ENCODE peak calls at places on chromosomes 16 and 17, in nine cellular contexts. Z is AG04450, S is GM12865, T is H9, A is nephron progenitor cell, C is left lung, Q is kidney, F is lower lobe of right lung, W is suprapubic skin. Y is an unnamed sample.
A peak's percentile ranks its signal among the peaks of the same experiment; 100 is the strongest.

GRCh38 chr17:61416540-61417363 is 17.1 kb downstream of the TBX2 start:
- DNase-seq in Z (no peak), S (peak; percentile 75), T (peak; percentile 98), A (peak; percentile 95), C (peak; percentile 88), Q (peak; percentile 96), F (peak; percentile 90), W (peak; percentile 94), Y (peak; percentile 77)

GRCh38 chr17:1201132-1201702 is 21.4 kb upstream of the ABR start:
- DNase-seq in Z (no peak), S (peak; percentile 80), T (no peak), A (no peak), C (no peak), Q (no peak), F (no peak), W (no peak), Y (no peak)

GRCh38 chr17:74369221-74369620 is 1.9 kb downstream of the GPR142 start:
- DNase-seq in Z (no peak), S (no peak), T (peak; percentile 82), A (peak; percentile 57), C (peak; percentile 62), Q (peak; percentile 83), F (peak; percentile 81), W (no peak), Y (peak; percentile 78)

GRCh38 chr16:50581830-50582229 is 33.6 kb downstream of the NKD1 start:
- DNase-seq in Z (no peak), S (no peak), T (no peak), A (no peak), C (no peak), Q (no peak), F (no peak), W (no peak), Y (no peak)

GRCh38 chr17:82864721-82865240 is 25.0 kb upstream of the ZNF750 start:
- DNase-seq in Z (no peak), S (peak; percentile 67), T (no peak), A (no peak), C (no peak), Q (no peak), F (no peak), W (no peak), Y (no peak)

GRCh38 chr16:17544785-17545184 is 74.0 kb upstream of the XYLT1 start:
- DNase-seq in Z (no peak), S (peak; percentile 19), T (peak; percentile 65), A (no peak), C (no peak), Q (no peak), F (no peak), W (no peak), Y (no peak)

GRCh38 chr17:27322026-27322425 is 28.1 kb downstream of the WSB1 start:
- DNase-seq in Z (no peak), S (no peak), T (peak; percentile 30), A (no peak), C (no peak), Q (no peak), F (no peak), W (no peak), Y (no peak)

GRCh38 chr16:50056226-50056625 is 9.5 kb upstream of the HEATR3 start:
- DNase-seq in Z (no peak), S (no peak), T (no peak), A (no peak), C (no peak), Q (no peak), F (no peak), W (no peak), Y (no peak)

GRCh38 chr17:45310380-45311324 is 6.2 kb downstream of the MAP3K14 start:
- DNase-seq in Z (no peak), S (no peak), T (no peak), A (no peak), C (peak; percentile 67), Q (no peak), F (peak; percentile 59), W (no peak), Y (no peak)

DNA sequence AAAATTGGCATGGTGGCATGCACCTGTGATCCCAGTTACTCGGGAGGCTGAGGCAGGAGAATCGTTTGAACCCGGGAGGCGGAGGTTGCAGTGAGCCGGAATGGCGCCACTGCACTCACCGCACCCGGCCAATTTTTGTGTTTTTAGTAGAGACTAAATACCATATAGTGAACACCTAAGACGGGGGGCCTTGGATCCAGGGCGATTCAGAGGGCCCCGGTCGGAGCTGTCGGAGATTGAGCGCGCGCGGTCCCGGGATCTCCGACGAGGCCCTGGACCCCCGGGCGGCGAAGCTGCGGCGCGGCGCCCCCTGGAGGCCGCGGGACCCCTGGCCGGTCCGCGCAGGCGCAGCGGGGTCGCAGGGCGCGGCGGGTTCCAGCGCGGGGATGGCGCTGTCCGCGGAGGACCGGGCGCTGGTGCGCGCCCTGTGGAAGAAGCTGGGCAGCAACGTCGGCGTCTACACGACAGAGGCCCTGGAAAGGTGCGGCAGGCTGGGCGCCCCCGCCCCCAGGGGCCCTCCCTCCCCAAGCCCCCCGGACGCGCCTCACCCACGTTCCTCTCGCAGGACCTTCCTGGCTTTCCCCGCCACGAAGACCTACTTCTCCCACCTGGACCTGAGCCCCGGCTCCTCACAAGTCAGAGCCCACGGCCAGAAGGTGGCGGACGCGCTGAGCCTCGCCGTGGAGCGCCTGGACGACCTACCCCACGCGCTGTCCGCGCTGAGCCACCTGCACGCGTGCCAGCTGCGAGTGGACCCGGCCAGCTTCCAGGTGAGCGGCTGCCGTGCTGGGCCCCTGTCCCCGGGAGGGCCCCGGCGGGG is at the start of gene HBQ1:
- DNase-seq in Z (no peak), S (no peak), T (peak; percentile 57), A (peak; percentile 82), C (no peak), Q (peak; percentile 69), F (no peak), W (no peak), Y (no peak)
- TF ChIP-seq CTCF in Z (peak; percentile 13), S (peak; percentile 8), T (peak; percentile 68), A (peak; percentile 26), C (peak; percentile 30), Q (no peak), F (peak; percentile 36), W (peak; percentile 22), Y (no peak)

GRCh38 chr17:13759936-13760335 is 158.2 kb upstream of the HS3ST3A1 start:
- DNase-seq in Z (no peak), S (no peak), T (no peak), A (no peak), C (no peak), Q (no peak), F (no peak), W (no peak), Y (no peak)

GRCh38 chr17:13757871-13758270 is 156.1 kb upstream of the HS3ST3A1 start:
- DNase-seq in Z (no peak), S (no peak), T (no peak), A (no peak), C (no peak), Q (no peak), F (no peak), W (no peak), Y (no peak)

GRCh38 chr17:13753151-13753550 is 151.4 kb upstream of the HS3ST3A1 start:
- DNase-seq in Z (no peak), S (no peak), T (no peak), A (no peak), C (no peak), Q (no peak), F (no peak), W (no peak), Y (no peak)

GRCh38 chr17:13755851-13756250 is 154.1 kb upstream of the HS3ST3A1 start:
- DNase-seq in Z (no peak), S (no peak), T (no peak), A (no peak), C (no peak), Q (no peak), F (no peak), W (no peak), Y (no peak)

DNA sequence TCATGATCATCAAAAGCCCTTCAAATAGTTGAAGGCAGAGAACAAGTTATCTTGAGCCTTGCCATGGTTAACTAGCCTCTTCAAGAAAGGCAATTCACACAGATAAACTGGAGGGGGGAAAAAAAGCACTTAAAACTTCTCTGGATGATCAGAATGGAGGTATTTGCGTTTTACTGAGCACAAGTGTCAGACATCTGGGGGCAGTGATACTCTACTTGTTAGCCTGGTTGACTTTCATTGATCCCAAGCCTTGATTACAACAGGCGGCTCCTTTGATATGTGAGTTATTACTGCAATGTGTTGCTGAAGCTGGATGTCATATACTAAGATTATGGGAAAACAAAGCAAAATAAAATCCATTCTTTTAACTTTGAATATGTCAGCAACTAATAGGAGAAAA is 155.0 kb upstream of the HS3ST3A1 start:
- DNase-seq in Z (no peak), S (no peak), T (no peak), A (no peak), C (no peak), Q (no peak), F (no peak), W (no peak), Y (no peak)
- TF ChIP-seq CTCF in Z (no peak), S (no peak), T (no peak), A (no peak), C (no peak), Q (no peak), F (no peak), W (no peak), Y (no peak)

GRCh38 chr17:81822996-81823799 is 9.9 kb downstream of the MCRIP1 start:
- DNase-seq in Z (no peak), S (no peak), T (no peak), A (no peak), C (no peak), Q (peak; percentile 74), F (no peak), W (no peak), Y (no peak)
- TF ChIP-seq CTCF in Z (no peak), S (no peak), T (no peak), A (no peak), C (no peak), Q (no peak), F (no peak), W (no peak), Y (no peak)

GRCh38 chr17:59149841-59150511 is 5.0 kb downstream of the SKA2 start:
- DNase-seq in Z (no peak), S (peak; percentile 30), T (no peak), A (no peak), C (no peak), Q (no peak), F (no peak), W (no peak), Y (no peak)
- TF ChIP-seq CTCF in Z (no peak), S (no peak), T (no peak), A (no peak), C (no peak), Q (no peak), F (no peak), W (no peak), Y (no peak)